ENCODE peak calls at places on chromosome 6, in five cellular contexts. X, A, W, P and J are unnamed samples.
A peak's percentile ranks its signal among the peaks of the same experiment; 100 is the strongest.

GRCh38 chr6:109787312-109787711 is 96.2 kb downstream of the FIG4 start:
- DNase-seq in A (no peak), W (no peak), P (no peak), X (no peak), J (no peak)

GRCh38 chr6:13268914-13269532 is 59.3 kb downstream of the TBC1D7 start:
- DNase-seq in W (no peak), X (no peak), P (no peak), A (no peak), J (no peak)

GRCh38 chr6:73129653-73130443 is 95.4 kb downstream of the KHDC1L start:
- DNase-seq in X (peak; percentile 88), P (peak; percentile 54), A (peak; percentile 95), W (peak; percentile 97), J (peak; percentile 83)

GRCh38 chr6:144064831-144065668 is 30.3 kb downstream of the SF3B5 start:
- DNase-seq in P (no peak), W (no peak), A (no peak), X (no peak), J (no peak)

GRCh38 chr6:145491126-145491525 is 244.2 kb downstream of the EPM2A start:
- DNase-seq in P (no peak), A (no peak), X (no peak), W (no peak), J (no peak)

GRCh38 chr6:133551847-133552331 is 310.7 kb downstream of the EYA4 start:
- DNase-seq in W (no peak), A (peak; percentile 85), P (no peak), X (no peak), J (no peak)

GRCh38 chr6:5231289-5231688 is 29.5 kb downstream of the LYRM4 start:
- DNase-seq in W (no peak), P (no peak), A (no peak), X (no peak), J (no peak)

GRCh38 chr6:74222768-74223321 is 526.8 kb downstream of the CD109 start:
- DNase-seq in W (no peak), A (no peak), P (peak; percentile 38), X (no peak), J (no peak)